ENCODE peak calls at places on chromosomes 16 and 17, in eight cellular contexts. One of them, this sample, is unnamed.

GRCh38 chr17:31357831-31358400 is 33.6 kb upstream of the RAB11FIP4 start:
- DNase-seq in naive thymus-derived CD4-positive, alpha-beta T cell: no peak
- DNase-seq in neural crest cell: no peak
- DNase-seq in activated CD4-positive, alpha-beta T cell treated with anti-CD3 and anti-CD28 coated beads, Interleukin-2, amount 50 U/mL, for 1 hour: no peak
- DNase-seq in hepatocyte: no peak
- DNase-seq in mammary epithelial cell: no peak
- DNase-seq in NCI-H2029: peak
- DNase-seq in thoracic aorta: no peak
- DNase-seq in this sample: no peak

GRCh38 chr17:59371426-59372099 is 40.1 kb downstream of the YPEL2 start:
- DNase-seq in naive thymus-derived CD4-positive, alpha-beta T cell: no peak
- DNase-seq in thoracic aorta: no peak
- DNase-seq in NCI-H2029: no peak
- DNase-seq in hepatocyte: peak
- DNase-seq in activated CD4-positive, alpha-beta T cell treated with anti-CD3 and anti-CD28 coated beads, Interleukin-2, amount 50 U/mL, for 1 hour: no peak
- DNase-seq in mammary epithelial cell: no peak
- DNase-seq in neural crest cell: no peak
- DNase-seq in this sample: no peak

GRCh38 chr16:66477028-66477515 is 50.0 kb downstream of the BEAN1 start:
- DNase-seq in NCI-H2029: no peak
- DNase-seq in naive thymus-derived CD4-positive, alpha-beta T cell: no peak
- DNase-seq in thoracic aorta: no peak
- DNase-seq in hepatocyte: no peak
- DNase-seq in neural crest cell: no peak
- DNase-seq in mammary epithelial cell: no peak
- DNase-seq in activated CD4-positive, alpha-beta T cell treated with anti-CD3 and anti-CD28 coated beads, Interleukin-2, amount 50 U/mL, for 1 hour: no peak
- DNase-seq in this sample: no peak

GRCh38 chr17:36632916-36633846 is 31.8 kb downstream of the MRM1 start:
- DNase-seq in naive thymus-derived CD4-positive, alpha-beta T cell: no peak
- DNase-seq in thoracic aorta: no peak
- DNase-seq in hepatocyte: no peak
- DNase-seq in mammary epithelial cell: no peak
- DNase-seq in NCI-H2029: no peak
- DNase-seq in neural crest cell: no peak
- DNase-seq in activated CD4-positive, alpha-beta T cell treated with anti-CD3 and anti-CD28 coated beads, Interleukin-2, amount 50 U/mL, for 1 hour: no peak
- DNase-seq in this sample: no peak

GRCh38 chr17:42536372-42537155 is 523 bp downstream of the NAGLU start:
- DNase-seq in thoracic aorta: peak
- DNase-seq in neural crest cell: peak
- DNase-seq in activated CD4-positive, alpha-beta T cell treated with anti-CD3 and anti-CD28 coated beads, Interleukin-2, amount 50 U/mL, for 1 hour: peak
- DNase-seq in hepatocyte: peak
- DNase-seq in naive thymus-derived CD4-positive, alpha-beta T cell: peak
- DNase-seq in NCI-H2029: peak
- DNase-seq in mammary epithelial cell: peak
- DNase-seq in this sample: peak

GRCh38 chr16:88102597-88102996 is 151.4 kb downstream of the BANP start:
- DNase-seq in mammary epithelial cell: no peak
- DNase-seq in neural crest cell: no peak
- DNase-seq in thoracic aorta: no peak
- DNase-seq in activated CD4-positive, alpha-beta T cell treated with anti-CD3 and anti-CD28 coated beads, Interleukin-2, amount 50 U/mL, for 1 hour: no peak
- DNase-seq in naive thymus-derived CD4-positive, alpha-beta T cell: no peak
- DNase-seq in hepatocyte: no peak
- DNase-seq in NCI-H2029: no peak
- DNase-seq in this sample: no peak

GRCh38 chr16:67202956-67203493 is 4.1 kb downstream of the ELMO3 start:
- DNase-seq in thoracic aorta: no peak
- DNase-seq in mammary epithelial cell: no peak
- DNase-seq in naive thymus-derived CD4-positive, alpha-beta T cell: no peak
- DNase-seq in NCI-H2029: no peak
- DNase-seq in neural crest cell: no peak
- DNase-seq in hepatocyte: no peak
- DNase-seq in activated CD4-positive, alpha-beta T cell treated with anti-CD3 and anti-CD28 coated beads, Interleukin-2, amount 50 U/mL, for 1 hour: no peak
- DNase-seq in this sample: no peak

GRCh38 chr17:75345514-75346167 is 56.4 kb upstream of the SLC25A19 start:
- DNase-seq in naive thymus-derived CD4-positive, alpha-beta T cell: peak
- DNase-seq in neural crest cell: no peak
- DNase-seq in thoracic aorta: no peak
- DNase-seq in hepatocyte: no peak
- DNase-seq in activated CD4-positive, alpha-beta T cell treated with anti-CD3 and anti-CD28 coated beads, Interleukin-2, amount 50 U/mL, for 1 hour: peak
- DNase-seq in mammary epithelial cell: no peak
- DNase-seq in NCI-H2029: no peak
- DNase-seq in this sample: peak

GRCh38 chr16:80612461-80613017 is 71.7 kb downstream of the DYNLRB2 start:
- DNase-seq in thoracic aorta: no peak
- DNase-seq in NCI-H2029: no peak
- DNase-seq in mammary epithelial cell: no peak
- DNase-seq in naive thymus-derived CD4-positive, alpha-beta T cell: no peak
- DNase-seq in activated CD4-positive, alpha-beta T cell treated with anti-CD3 and anti-CD28 coated beads, Interleukin-2, amount 50 U/mL, for 1 hour: no peak
- DNase-seq in hepatocyte: no peak
- DNase-seq in neural crest cell: no peak
- DNase-seq in this sample: no peak

GRCh38 chr17:39838784-39839183 is 25.3 kb downstream of the IKZF3 start:
- DNase-seq in neural crest cell: no peak
- DNase-seq in NCI-H2029: no peak
- DNase-seq in thoracic aorta: no peak
- DNase-seq in naive thymus-derived CD4-positive, alpha-beta T cell: no peak
- DNase-seq in mammary epithelial cell: no peak
- DNase-seq in activated CD4-positive, alpha-beta T cell treated with anti-CD3 and anti-CD28 coated beads, Interleukin-2, amount 50 U/mL, for 1 hour: no peak
- DNase-seq in hepatocyte: no peak
- DNase-seq in this sample: no peak

GRCh38 chr16:80263181-80263823 is 277.5 kb upstream of the DYNLRB2 start:
- DNase-seq in activated CD4-positive, alpha-beta T cell treated with anti-CD3 and anti-CD28 coated beads, Interleukin-2, amount 50 U/mL, for 1 hour: no peak
- DNase-seq in mammary epithelial cell: no peak
- DNase-seq in neural crest cell: no peak
- DNase-seq in naive thymus-derived CD4-positive, alpha-beta T cell: no peak
- DNase-seq in thoracic aorta: no peak
- DNase-seq in NCI-H2029: no peak
- DNase-seq in hepatocyte: no peak
- DNase-seq in this sample: no peak

GRCh38 chr17:76492989-76493501 is 8.2 kb downstream of the RHBDF2 start:
- DNase-seq in thoracic aorta: no peak
- DNase-seq in hepatocyte: peak
- DNase-seq in mammary epithelial cell: peak
- DNase-seq in naive thymus-derived CD4-positive, alpha-beta T cell: no peak
- DNase-seq in NCI-H2029: no peak
- DNase-seq in neural crest cell: no peak
- DNase-seq in activated CD4-positive, alpha-beta T cell treated with anti-CD3 and anti-CD28 coated beads, Interleukin-2, amount 50 U/mL, for 1 hour: no peak
- DNase-seq in this sample: peak

GRCh38 chr17:60167095-60167741 is 17.4 kb downstream of the CA4 start:
- DNase-seq in thoracic aorta: no peak
- DNase-seq in mammary epithelial cell: no peak
- DNase-seq in neural crest cell: no peak
- DNase-seq in hepatocyte: no peak
- DNase-seq in naive thymus-derived CD4-positive, alpha-beta T cell: no peak
- DNase-seq in activated CD4-positive, alpha-beta T cell treated with anti-CD3 and anti-CD28 coated beads, Interleukin-2, amount 50 U/mL, for 1 hour: no peak
- DNase-seq in NCI-H2029: peak
- DNase-seq in this sample: no peak

GRCh38 chr17:79191270-79191934 is 116.8 kb downstream of the ENGASE start:
- DNase-seq in hepatocyte: no peak
- DNase-seq in NCI-H2029: no peak
- DNase-seq in thoracic aorta: no peak
- DNase-seq in activated CD4-positive, alpha-beta T cell treated with anti-CD3 and anti-CD28 coated beads, Interleukin-2, amount 50 U/mL, for 1 hour: no peak
- DNase-seq in naive thymus-derived CD4-positive, alpha-beta T cell: no peak
- DNase-seq in mammary epithelial cell: no peak
- DNase-seq in neural crest cell: no peak
- DNase-seq in this sample: no peak

GRCh38 chr17:16930571-16931317 is 41.2 kb downstream of the TNFRSF13B start:
- DNase-seq in thoracic aorta: no peak
- DNase-seq in hepatocyte: no peak
- DNase-seq in neural crest cell: no peak
- DNase-seq in activated CD4-positive, alpha-beta T cell treated with anti-CD3 and anti-CD28 coated beads, Interleukin-2, amount 50 U/mL, for 1 hour: no peak
- DNase-seq in naive thymus-derived CD4-positive, alpha-beta T cell: no peak
- DNase-seq in NCI-H2029: no peak
- DNase-seq in mammary epithelial cell: no peak
- DNase-seq in this sample: no peak

GRCh38 chr17:45101883-45102811 is 30.2 kb downstream of the PLCD3 start:
- DNase-seq in NCI-H2029: no peak
- DNase-seq in hepatocyte: peak
- DNase-seq in neural crest cell: no peak
- DNase-seq in thoracic aorta: no peak
- DNase-seq in activated CD4-positive, alpha-beta T cell treated with anti-CD3 and anti-CD28 coated beads, Interleukin-2, amount 50 U/mL, for 1 hour: no peak
- DNase-seq in mammary epithelial cell: peak
- DNase-seq in naive thymus-derived CD4-positive, alpha-beta T cell: no peak
- DNase-seq in this sample: no peak

GRCh38 chr16:84115919-84116719 is 623 bp downstream of the MBTPS1 start:
- DNase-seq in activated CD4-positive, alpha-beta T cell treated with anti-CD3 and anti-CD28 coated beads, Interleukin-2, amount 50 U/mL, for 1 hour: peak
- DNase-seq in thoracic aorta: no peak
- DNase-seq in neural crest cell: no peak
- DNase-seq in NCI-H2029: no peak
- DNase-seq in naive thymus-derived CD4-positive, alpha-beta T cell: peak
- DNase-seq in hepatocyte: no peak
- DNase-seq in mammary epithelial cell: peak
- DNase-seq in this sample: peak

GRCh38 chr16:27685802-27686201 is 135.9 kb downstream of the KATNIP start:
- DNase-seq in NCI-H2029: no peak
- DNase-seq in neural crest cell: no peak
- DNase-seq in hepatocyte: no peak
- DNase-seq in mammary epithelial cell: no peak
- DNase-seq in naive thymus-derived CD4-positive, alpha-beta T cell: no peak
- DNase-seq in thoracic aorta: no peak
- DNase-seq in activated CD4-positive, alpha-beta T cell treated with anti-CD3 and anti-CD28 coated beads, Interleukin-2, amount 50 U/mL, for 1 hour: no peak
- DNase-seq in this sample: no peak